ENCODE peak calls at places on chromosomes 2 and 18, in seven cellular contexts. B, P, H, A, D, W and R are unnamed samples.

GRCh38 chr18:11159844-11160243 is 10.5 kb upstream of the PIEZO2 start:
- DNase-seq in B (no peak), P (no peak), H (no peak), A (no peak), D (no peak), W (no peak), R (no peak)

GRCh38 chr2:231780123-231780908 is 766 bp downstream of the PDE6D start:
- DNase-seq in B (no peak), P (peak), H (no peak), A (peak), D (peak), W (no peak), R (peak)

GRCh38 chr2:186129767-186130581 is 356.1 kb upstream of the ZC3H15 start:
- DNase-seq in B (no peak), P (no peak), H (no peak), A (no peak), D (peak), W (peak), R (no peak)

GRCh38 chr2:118442949-118443348 is 354.7 kb downstream of the INSIG2 start:
- DNase-seq in B (no peak), P (no peak), H (no peak), A (no peak), D (no peak), W (peak), R (no peak)

GRCh38 chr2:175686002-175686401 is 316.1 kb downstream of the LNPK start:
- DNase-seq in B (no peak), P (no peak), H (no peak), A (no peak), D (no peak), W (no peak), R (no peak)

GRCh38 chr2:233386382-233387041 is 32.2 kb downstream of the DGKD start:
- DNase-seq in B (no peak), P (no peak), H (no peak), A (no peak), D (peak), W (no peak), R (peak)

GRCh38 chr2:46304635-46305034 is 7.4 kb downstream of the EPAS1 start:
- DNase-seq in B (no peak), P (no peak), H (no peak), A (no peak), D (no peak), W (no peak), R (no peak)

GRCh38 chr18:61093967-61094366 is 239.3 kb upstream of the CDH20 start:
- DNase-seq in B (no peak), P (no peak), H (no peak), A (no peak), D (no peak), W (no peak), R (no peak)

GRCh38 chr2:705971-706511 is 28.8 kb upstream of the TMEM18 start:
- DNase-seq in B (no peak), P (no peak), H (no peak), A (no peak), D (no peak), W (no peak), R (no peak)

GRCh38 chr2:230885467-230886130 is 20.9 kb downstream of the ITM2C start:
- DNase-seq in B (peak), P (no peak), H (peak), A (no peak), D (peak), W (no peak), R (no peak)

GRCh38 chr2:165307317-165307716 is 68.1 kb downstream of the SCN2A start:
- DNase-seq in B (no peak), P (no peak), H (no peak), A (no peak), D (no peak), W (no peak), R (no peak)

GRCh38 chr2:226664140-226664539 is 135.5 kb downstream of the IRS1 start:
- DNase-seq in B (no peak), P (no peak), H (no peak), A (no peak), D (no peak), W (peak), R (no peak)

GRCh38 chr18:42414756-42415454 is 459.9 kb downstream of the PIK3C3 start:
- DNase-seq in B (no peak), P (no peak), H (no peak), A (no peak), D (peak), W (no peak), R (peak)

GRCh38 chr2:127080941-127081769 is 25.8 kb downstream of the BIN1 start:
- DNase-seq in B (no peak), P (no peak), H (no peak), A (no peak), D (no peak), W (peak), R (no peak)

GRCh38 chr2:233387667-233388528 is 33.6 kb downstream of the DGKD start:
- DNase-seq in B (no peak), P (peak), H (peak), A (peak), D (peak), W (peak), R (peak)

GRCh38 chr2:190469770-190470169 is 61.6 kb downstream of the MFSD6 start:
- DNase-seq in B (peak), P (peak), H (no peak), A (no peak), D (peak), W (peak), R (no peak)